ENCODE peak calls at places on chromosomes 6 and 20, in four cellular contexts. M is esophagus squamous epithelium; O is CD8-positive, alpha-beta T cell; L is uterus. H is an unnamed sample. For H3K4me1, the result is how much of the 10 kb centered on the place peaks cover.

GRCh38 chr20:49885558-49886332 is 29.6 kb downstream of the SPATA2 start:
- DNase-seq in M (no peak), O (no peak), L (no peak), H (no peak)

GRCh38 chr20:23637282-23638221 is at the start of gene CST3:
- DNase-seq in M (no peak), O (no peak), L (peak), H (peak)

GRCh38 chr6:144364727-144365126 is 79.6 kb downstream of the UTRN start:
- DNase-seq in M (no peak), O (no peak), L (no peak), H (no peak)

GRCh38 chr20:6705106-6705766 is 62.2 kb upstream of the BMP2 start:
- DNase-seq in M (no peak), O (no peak), L (no peak), H (no peak)

GRCh38 chr20:62766716-62767115 is 29.6 kb upstream of the MRGBP start:
- DNase-seq in M (no peak), O (peak), L (no peak), H (no peak)

GRCh38 chr20:35363190-35363589 is 48.6 kb downstream of the UQCC1 start:
- DNase-seq in M (no peak), O (no peak), L (no peak), H (no peak)

GRCh38 chr6:139323511-139324445 is 32.0 kb upstream of the TXLNB start:
- DNase-seq in M (peak), O (peak), L (peak), H (peak)

GRCh38 chr6:18055098-18055497 is 67.4 kb downstream of the NHLRC1 start:
- DNase-seq in M (no peak), O (no peak), L (no peak), H (no peak)

GRCh38 chr6:14921878-14922277 is 324.0 kb upstream of the JARID2 start:
- DNase-seq in M (no peak), O (no peak), L (no peak), H (no peak)

GRCh38 chr6:131059486-131059885 is 3.6 kb downstream of the EPB41L2 start:
- DNase-seq in M (no peak), O (no peak), L (no peak), H (no peak)

GRCh38 chr20:4060856-4061440 is 45.6 kb upstream of the RNF24 start:
- DNase-seq in M (no peak), O (no peak), L (no peak), H (no peak)

GRCh38 chr6:88349511-88349910 is 183.4 kb upstream of the CNR1 start:
- DNase-seq in M (no peak), O (no peak), L (no peak), H (no peak)

GRCh38 chr20:10362674-10363073 is 71.3 kb downstream of the MKKS start:
- DNase-seq in M (no peak), O (no peak), L (no peak), H (no peak)

GRCh38 chr6:36946526-36946925 is 8.0 kb upstream of the PI16 start:
- DNase-seq in M (no peak), O (no peak), L (no peak), H (no peak)

GRCh38 chr20:10665791-10666190 is 8.0 kb downstream of the JAG1 start:
- DNase-seq in M (no peak), O (no peak), L (no peak), H (no peak)

GRCh38 chr20:38725959-38726848 is 1.9 kb downstream of the SLC32A1 start:
- DNase-seq in M (no peak), O (peak), L (peak), H (no peak)

GRCh38 chr6:42339991-42340401 is 111.7 kb downstream of the TRERF1 start:
- DNase-seq in M (no peak), O (no peak), L (no peak), H (no peak)

GRCh38 chr20:35174458-35175216 is 2.8 kb downstream of the PROCR start:
- DNase-seq in M (no peak), O (no peak), L (no peak), H (peak)

GRCh38 chr6:111150577-111150976 is 63.3 kb downstream of the SLC16A10 start:
- DNase-seq in M (no peak), O (no peak), L (no peak), H (no peak)

GRCh38 chr20:11080776-11081406 is 407.1 kb upstream of the JAG1 start:
- DNase-seq in M (no peak), O (no peak), L (no peak), H (no peak)

GRCh38 chr6:169253745-169254238 is at the start of gene THBS2:
- DNase-seq in M (no peak), O (no peak), L (peak), H (peak)

GRCh38 chr6:154496191-154496590 is 14.3 kb downstream of the CNKSR3 start:
- DNase-seq in M (no peak), O (no peak), L (no peak), H (no peak)

GRCh38 chr6:13484138-13484708 is 3.2 kb downstream of the GFOD1 start:
- DNase-seq in M (no peak), O (no peak), L (no peak), H (no peak)

GRCh38 chr6:38116248-38116647 is 296.7 kb downstream of the ZFAND3 start:
- DNase-seq in M (no peak), O (no peak), L (no peak), H (no peak)

GRCh38 chr6:133767571-133767970 is 121.3 kb upstream of the TCF21 start:
- DNase-seq in M (no peak), O (no peak), L (no peak), H (no peak)

GRCh38 chr20:49325981-49326380 is 48.1 kb upstream of the ZNFX1 start:
- DNase-seq in M (no peak), O (no peak), L (no peak), H (no peak)

GRCh38 chr20:58149412-58150091 is 78.9 kb downstream of the ANKRD60 start:
- DNase-seq in M (no peak), O (no peak), L (no peak), H (no peak)

GRCh38 chr6:16056263-16056870 is 72.5 kb upstream of the MYLIP start:
- DNase-seq in M (no peak), O (no peak), L (no peak), H (no peak)

GRCh38 chr6:16060039-16060438 is 68.8 kb upstream of the MYLIP start:
- DNase-seq in M (no peak), O (no peak), L (no peak), H (no peak)

GRCh38 chr6:16057411-16057810 is 71.5 kb upstream of the MYLIP start:
- DNase-seq in M (no peak), O (no peak), L (no peak), H (no peak)

GRCh38 chr6:16059496-16059895 is 69.4 kb upstream of the MYLIP start:
- DNase-seq in M (no peak), O (no peak), L (no peak), H (no peak)

GRCh38 chr6:16058188-16058780 is 70.6 kb upstream of the MYLIP start:
- DNase-seq in M (no peak), O (no peak), L (no peak), H (no peak)
- TF ChIP-seq CTCF in M (no peak), O (no peak), L (no peak), H (no peak)

GRCh38 chr6:149325648-149326236 is 8.2 kb downstream of the TAB2 start:
- DNase-seq in M (no peak), O (no peak), L (no peak), H (no peak)
- H3K4me1 ChIP-seq in M (under half), O (half or more), L (under half), H (under half)

GRCh38 chr20:47310729-47311128 is 45.8 kb downstream of the ZMYND8 start:
- DNase-seq in M (no peak), O (no peak), L (no peak), H (no peak)
- H3K27ac ChIP-seq in M (peak), O (no peak), L (no peak), H (no peak)

GRCh38 chr6:165777680-165778079 is 114.6 kb upstream of the PDE10A start:
- DNase-seq in M (no peak), O (no peak), L (no peak), H (no peak)
- TF ChIP-seq CTCF in M (no peak), O (no peak), L (no peak), H (no peak)

GRCh38 chr6:45689926-45690615 is 312.3 kb upstream of the SUPT3H start:
- DNase-seq in M (no peak), O (no peak), L (no peak), H (no peak)
- H3K4me1 ChIP-seq in M (under half), O (under half), L (under half), H (under half)

GRCh38 chr20:444862-445426 is 17.4 kb downstream of the TBC1D20 start:
- DNase-seq in M (no peak), O (no peak), L (no peak), H (no peak)
- H3K27ac ChIP-seq in M (peak), O (no peak), L (no peak), H (no peak)

H was measured in ovary.